ENCODE peak calls at places on chromosomes 6 and 20, in ten cellular contexts. W is Peyer's patch, P is H7, U is AG04450, R is Karpas-422, O is transverse colon, Z is Caco-2, Q is neuronal stem cell, N is gastrocnemius medialis, L is brain microvascular endothelial cell. J is an unnamed sample.

GRCh38 chr6:88662163-88662580 is 301.2 kb downstream of the RNGTT start:
- DNase-seq in W (peak; percentile 55), P (no peak), U (no peak), R (no peak), O (no peak), Z (no peak), Q (no peak), N (no peak), L (no peak), J (no peak)

GRCh38 chr6:107638493-107638892 is 148.6 kb downstream of the SOBP start:
- DNase-seq in W (no peak), P (no peak), U (no peak), R (no peak), O (no peak), Z (no peak), Q (no peak), N (no peak), L (no peak), J (no peak)

GRCh38 chr6:33974030-33974429 is 170.2 kb upstream of the MLN start:
- DNase-seq in W (peak; percentile 3), P (no peak), U (no peak), R (peak; percentile 22), O (no peak), Z (no peak), Q (no peak), N (no peak), L (no peak), J (no peak)

GRCh38 chr6:89749918-89750317 is 69.7 kb downstream of the MDN1 start:
- DNase-seq in W (no peak), P (no peak), U (no peak), R (no peak), O (no peak), Z (no peak), Q (no peak), N (no peak), L (no peak), J (no peak)

GRCh38 chr20:33373735-33374605 is 27.3 kb downstream of the CDK5RAP1 start:
- DNase-seq in W (no peak), P (no peak), U (peak; percentile 79), R (no peak), O (no peak), Z (peak; percentile 65), Q (no peak), N (no peak), L (peak; percentile 28), J (no peak)

GRCh38 chr20:45328451-45328850 is 19.8 kb downstream of the SDC4 start:
- DNase-seq in W (no peak), P (no peak), U (no peak), R (no peak), O (no peak), Z (no peak), Q (no peak), N (no peak), L (no peak), J (no peak)

GRCh38 chr6:42138630-42139619 is 3.5 kb downstream of the C6orf132 start:
- DNase-seq in W (no peak), P (peak; percentile 77), U (no peak), R (no peak), O (no peak), Z (no peak), Q (peak; percentile 58), N (no peak), L (no peak), J (no peak)

GRCh38 chr6:84581494-84582259 is 182.7 kb downstream of the TBX18 start:
- DNase-seq in W (no peak), P (no peak), U (peak; percentile 8), R (no peak), O (no peak), Z (no peak), Q (no peak), N (no peak), L (peak; percentile 76), J (no peak)

GRCh38 chr6:33367009-33367714 is 24.5 kb upstream of the KIFC1 start:
- DNase-seq in W (no peak), P (no peak), U (no peak), R (no peak), O (no peak), Z (no peak), Q (no peak), N (no peak), L (no peak), J (no peak)

GRCh38 chr6:36825452-36825851 is 13.8 kb downstream of the CPNE5 start:
- DNase-seq in W (no peak), P (no peak), U (no peak), R (no peak), O (no peak), Z (no peak), Q (no peak), N (no peak), L (no peak), J (no peak)

GRCh38 chr6:144033816-144034540 is 25.9 kb upstream of the PLAGL1 start:
- DNase-seq in W (no peak), P (peak; percentile 8), U (peak; percentile 16), R (no peak), O (no peak), Z (no peak), Q (no peak), N (no peak), L (peak; percentile 11), J (no peak)

GRCh38 chr20:49659096-49659495 is 54.6 kb downstream of the B4GALT5 start:
- DNase-seq in W (no peak), P (no peak), U (no peak), R (no peak), O (no peak), Z (no peak), Q (peak; percentile 54), N (no peak), L (no peak), J (no peak)

GRCh38 chr6:125824946-125825786 is 34.4 kb downstream of the NCOA7 start:
- DNase-seq in W (no peak), P (no peak), U (no peak), R (no peak), O (no peak), Z (no peak), Q (no peak), N (no peak), L (no peak), J (no peak)

GRCh38 chr6:24845578-24845977 is 46.9 kb upstream of the ARMH2 start:
- DNase-seq in W (no peak), P (no peak), U (no peak), R (no peak), O (no peak), Z (no peak), Q (no peak), N (no peak), L (no peak), J (no peak)

GRCh38 chr6:92767101-92767500 is 652.3 kb downstream of the EPHA7 start:
- DNase-seq in W (no peak), P (no peak), U (no peak), R (no peak), O (no peak), Z (no peak), Q (no peak), N (no peak), L (no peak), J (no peak)

GRCh38 chr6:42297661-42298060 is 80.0 kb upstream of the MRPS10 start:
- DNase-seq in W (no peak), P (no peak), U (no peak), R (no peak), O (no peak), Z (no peak), Q (no peak), N (no peak), L (no peak), J (no peak)

GRCh38 chr6:83193747-83194582 is 808 bp downstream of the RWDD2A start:
- DNase-seq in W (peak; percentile 57), P (peak; percentile 89), U (no peak), R (no peak), O (peak; percentile 57), Z (peak; percentile 71), Q (peak; percentile 67), N (peak; percentile 10), L (no peak), J (no peak)

DNA sequence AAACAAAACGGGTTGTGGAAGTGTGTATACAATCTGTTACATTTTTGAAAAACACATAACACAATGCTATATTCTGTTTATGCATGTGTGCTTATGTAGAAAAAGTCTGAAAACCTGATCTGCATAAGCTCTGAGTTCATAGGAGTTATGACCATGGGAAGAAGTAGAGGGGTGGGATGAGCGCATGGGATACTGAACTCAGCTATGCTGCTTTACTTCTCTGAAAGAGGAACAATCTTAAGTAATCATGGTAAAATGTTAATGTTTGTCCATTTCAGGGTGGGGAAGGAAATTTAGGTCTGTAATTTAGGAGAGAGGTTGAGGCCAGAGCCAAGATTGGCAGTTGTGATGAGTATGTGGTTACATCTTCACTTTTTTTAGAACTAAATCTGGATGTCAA is 126.8 kb downstream of the MTHFD1L start:
- DNase-seq in W (no peak), P (no peak), U (no peak), R (no peak), O (no peak), Z (no peak), Q (no peak), N (no peak), L (no peak), J (no peak)
- H3K27me3 ChIP-seq in W (no peaks in the 10 kb centered on the region), P (no peaks in the 10 kb centered on the region), U (no peaks in the 10 kb centered on the region), R (no peaks in the 10 kb centered on the region), O (no peaks in the 10 kb centered on the region), Z (no peaks in the 10 kb centered on the region), Q (no peaks in the 10 kb centered on the region), N (no peaks in the 10 kb centered on the region), L (no peaks in the 10 kb centered on the region), J (no peaks in the 10 kb centered on the region)

GRCh38 chr6:109987196-109987595 is 9.1 kb downstream of the GPR6 start:
- DNase-seq in W (no peak), P (no peak), U (no peak), R (no peak), O (no peak), Z (no peak), Q (no peak), N (no peak), L (no peak), J (no peak)

GRCh38 chr6:109979033-109979921 is 1.2 kb downstream of the GPR6 start:
- DNase-seq in W (no peak), P (peak; percentile 59), U (no peak), R (no peak), O (no peak), Z (no peak), Q (no peak), N (no peak), L (no peak), J (no peak)

GRCh38 chr6:109984410-109984809 is 6.3 kb downstream of the GPR6 start:
- DNase-seq in W (no peak), P (no peak), U (no peak), R (no peak), O (no peak), Z (no peak), Q (no peak), N (no peak), L (no peak), J (no peak)
- H3K27me3 ChIP-seq in W (no peaks in the 10 kb centered on the region), P (peaks cover 9% of the 10 kb centered on the region), U (peaks cover 6% of the 10 kb centered on the region), R (no peaks in the 10 kb centered on the region), O (peaks cover 24% of the 10 kb centered on the region), Z (no peaks in the 10 kb centered on the region), Q (peaks cover 17% of the 10 kb centered on the region), N (peaks cover 7% of the 10 kb centered on the region), L (peaks cover 10% of the 10 kb centered on the region), J (peaks cover 17% of the 10 kb centered on the region)

GRCh38 chr20:61639200-61639599 is 387.1 kb downstream of the CDH4 start:
- DNase-seq in W (no peak), P (no peak), U (no peak), R (no peak), O (no peak), Z (no peak), Q (no peak), N (no peak), L (no peak), J (no peak)
- H3K27me3 ChIP-seq in W (no peaks in the 10 kb centered on the region), P (peaks cover 2% of the 10 kb centered on the region), U (no peaks in the 10 kb centered on the region), R (no peaks in the 10 kb centered on the region), O (peaks cover 10% of the 10 kb centered on the region), Z (no peaks in the 10 kb centered on the region), Q (no peaks in the 10 kb centered on the region), N (no peaks in the 10 kb centered on the region), L (no peaks in the 10 kb centered on the region), J (peaks cover 32% of the 10 kb centered on the region)

GRCh38 chr20:59584278-59584925 is 19.9 kb upstream of the PHACTR3 start:
- DNase-seq in W (no peak), P (no peak), U (no peak), R (no peak), O (no peak), Z (no peak), Q (no peak), N (no peak), L (no peak), J (no peak)
- H3K27me3 ChIP-seq in W (no peaks in the 10 kb centered on the region), P (peaks cover 3% of the 10 kb centered on the region), U (no peaks in the 10 kb centered on the region), R (no peaks in the 10 kb centered on the region), O (peaks cover 8% of the 10 kb centered on the region), Z (peaks cover 2% of the 10 kb centered on the region), Q (peaks cover 17% of the 10 kb centered on the region), N (peaks cover 1% of the 10 kb centered on the region), L (no peaks in the 10 kb centered on the region), J (peaks cover 32% of the 10 kb centered on the region)

J was measured in NT2/D1.